ENCODE peak calls at places on chromosomes 13 and 19, in eight cellular contexts. A is adrenal gland, W is spleen, I is GM12878, G is tibial nerve, U is right lobe of liver, N is uterus, J is ovary. O is an unnamed sample.

GRCh38 chr19:4007021-4007835 is at the start of gene PIAS4:
- DNase-seq in I (peak; percentile 69), G (peak; percentile 95), A (peak; percentile 97), W (peak; percentile 99), J (peak; percentile 97), N (peak; percentile 97), U (peak; percentile 96), O (peak; percentile 97)

GRCh38 chr13:94711561-94712286 is 621 bp downstream of the SOX21 start:
- DNase-seq in J (no peak), G (no peak), A (no peak), I (no peak), W (peak; percentile 77), U (no peak), N (no peak), O (peak; percentile 61)

GRCh38 chr19:48206402-48207093 is 36.1 kb downstream of the ZSWIM9 start:
- DNase-seq in I (no peak), W (no peak), G (no peak), A (no peak), U (no peak), N (no peak), J (no peak), O (no peak)

GRCh38 chr19:40360020-40360686 is 11.7 kb downstream of the PLD3 start:
- DNase-seq in A (no peak), N (no peak), G (no peak), I (no peak), J (no peak), W (no peak), U (no peak), O (no peak)

GRCh38 chr19:19544257-19545127 is 6.4 kb downstream of the CILP2 start:
- DNase-seq in N (no peak), I (no peak), J (no peak), W (no peak), A (no peak), U (no peak), G (no peak), O (no peak)

GRCh38 chr19:831407-832369 is 4.1 kb downstream of the AZU1 start:
- DNase-seq in A (no peak), W (peak; percentile 41), U (no peak), G (no peak), J (no peak), I (no peak), N (no peak), O (no peak)

GRCh38 chr19:18349524-18350128 is 9.2 kb downstream of the PGPEP1 start:
- DNase-seq in A (peak; percentile 66), G (peak; percentile 49), W (no peak), J (peak; percentile 73), I (no peak), N (peak; percentile 58), U (peak; percentile 64), O (no peak)

GRCh38 chr13:62014299-62014698 is 598.6 kb upstream of the PCDH20 start:
- DNase-seq in A (no peak), J (no peak), U (no peak), W (no peak), G (no peak), N (no peak), I (no peak), O (no peak)

GRCh38 chr13:40381935-40382764 is 284.3 kb downstream of the FOXO1 start:
- DNase-seq in I (no peak), G (peak; percentile 55), W (no peak), U (no peak), J (no peak), N (no peak), A (no peak), O (no peak)

GRCh38 chr19:40217027-40217810 is 965 bp downstream of the TTC9B start:
- DNase-seq in G (no peak), I (no peak), J (no peak), W (no peak), N (no peak), U (no peak), A (no peak), O (no peak)

GRCh38 chr13:64855506-64855905 is 2374.6 kb downstream of the PCDH9 start:
- DNase-seq in U (no peak), I (no peak), A (no peak), J (no peak), G (no peak), N (no peak), W (no peak), O (no peak)

GRCh38 chr19:2294377-2295335 is 12.7 kb upstream of the PEAK3 start:
- DNase-seq in J (no peak), G (no peak), N (peak; percentile 70), W (peak; percentile 77), U (no peak), I (no peak), A (no peak), O (no peak)

GRCh38 chr13:33676700-33677048 is 141.3 kb upstream of the RFC3 start:
- DNase-seq in W (no peak), A (peak; percentile 43), I (no peak), J (peak; percentile 22), U (peak; percentile 74), N (peak; percentile 29), G (no peak), O (no peak)

GRCh38 chr13:33677215-33677614 is 140.7 kb upstream of the RFC3 start:
- DNase-seq in A (no peak), U (no peak), I (no peak), G (no peak), W (no peak), N (no peak), J (no peak), O (no peak)

GRCh38 chr13:33678906-33679657 is 138.9 kb upstream of the RFC3 start:
- DNase-seq in U (peak; percentile 92), J (peak; percentile 60), I (peak; percentile 98), W (peak; percentile 84), N (peak; percentile 38), G (peak; percentile 25), A (peak; percentile 38), O (no peak)

GRCh38 chr13:33678084-33678483 is 139.9 kb upstream of the RFC3 start:
- DNase-seq in G (no peak), W (no peak), I (no peak), U (no peak), N (no peak), A (no peak), J (no peak), O (no peak)

GRCh38 chr13:33676045-33676699 is 141.8 kb upstream of the RFC3 start:
- DNase-seq in A (no peak), N (no peak), G (no peak), W (no peak), U (no peak), J (no peak), I (no peak), O (no peak)
- H3K4me3 ChIP-seq in A (peak overlapping the region; percentile 31), N (peak overlapping the region; percentile 38), G (peak overlapping the region; percentile 21), W (peak overlapping the region; percentile 55), U (peak overlapping the region; percentile 62), J (peak overlapping the region; percentile 32), I (no peak overlapping the region), O (peak overlapping the region; percentile 45)

GRCh38 chr13:53074119-53074518 is 45.5 kb downstream of the OLFM4 start:
- DNase-seq in I (no peak), W (no peak), U (no peak), G (no peak), N (no peak), J (no peak), A (no peak), O (no peak)
- H3K27ac ChIP-seq in I (no peak overlapping the region), W (no peak overlapping the region), U (no peak overlapping the region), G (no peak overlapping the region), N (no peak overlapping the region), J (no peak overlapping the region), A (no peak overlapping the region), O (no peak overlapping the region)

GRCh38 chr19:53868091-53868891 is 608 bp downstream of the MYADM start:
- DNase-seq in I (no peak), J (peak; percentile 69), N (peak; percentile 71), A (peak; percentile 40), U (peak; percentile 74), G (no peak), W (peak; percentile 91), O (peak; percentile 91)

GRCh38 chr19:53870485-53870844 is 2.8 kb downstream of the MYADM start:
- DNase-seq in I (no peak), N (no peak), U (peak; percentile 64), W (peak; percentile 86), G (no peak), A (no peak), J (no peak), O (peak; percentile 72)

GRCh38 chr19:53867225-53868090 is at the start of gene MYADM:
- DNase-seq in A (peak; percentile 95), I (peak; percentile 21), G (peak; percentile 100), U (peak; percentile 95), N (peak; percentile 100), W (peak; percentile 98), J (peak; percentile 100), O (peak; percentile 99)

GRCh38 chr19:53871448-53871847 is 3.8 kb downstream of the MYADM start:
- DNase-seq in N (no peak), U (no peak), G (no peak), J (no peak), I (no peak), A (no peak), W (no peak), O (no peak)

GRCh38 chr19:53868892-53869804 is 1.5 kb downstream of the MYADM start:
- DNase-seq in W (peak; percentile 96), J (peak; percentile 93), I (no peak), N (peak; percentile 95), A (peak; percentile 81), G (peak; percentile 71), U (peak; percentile 91), O (peak; percentile 94)
- TF ChIP-seq POLR2A in W (no peak), J (peak; percentile 64), I (no peak), N (peak; percentile 73), A (peak; percentile 16), G (peak; percentile 74), U (peak; percentile 74), O (no peak)

GRCh38 chr19:58107778-58108545 is 9.9 kb upstream of the ZSCAN18 start:
- DNase-seq in N (no peak), J (no peak), G (no peak), W (no peak), A (no peak), I (no peak), U (no peak), O (no peak)
- H3K4me3 ChIP-seq in N (no peak overlapping the region), J (no peak overlapping the region), G (no peak overlapping the region), W (no peak overlapping the region), A (no peak overlapping the region), I (no peak overlapping the region), U (no peak overlapping the region), O (no peak overlapping the region)

DNA sequence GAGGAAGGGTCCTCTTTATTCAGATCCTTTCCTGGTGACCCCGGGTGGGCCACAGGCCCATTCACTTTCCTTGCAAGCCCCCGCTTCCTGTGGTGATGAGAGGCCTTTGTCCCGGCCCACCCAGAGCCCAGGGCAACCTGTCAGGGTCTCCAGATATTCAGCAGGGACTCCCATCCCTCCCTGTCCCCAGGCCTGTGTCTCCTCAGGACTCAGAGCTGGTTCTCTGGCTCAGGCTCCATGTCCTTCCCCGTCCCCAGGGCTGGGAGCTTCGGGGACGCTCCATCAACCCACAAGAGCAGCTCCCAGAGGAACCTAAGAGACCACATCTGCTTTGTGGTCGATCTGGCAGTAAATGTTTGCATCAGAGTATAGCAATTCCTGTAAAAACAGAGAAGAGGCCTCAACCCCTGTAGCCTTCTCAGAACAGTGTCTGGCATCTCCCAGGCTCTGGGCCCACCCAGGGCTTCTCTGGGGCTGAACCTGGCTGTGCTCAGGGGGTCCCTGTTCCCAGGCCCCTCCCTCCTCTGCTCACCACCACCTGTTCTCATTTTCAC is 7.8 kb downstream of the CEACAM4 start:
- DNase-seq in A (no peak), G (no peak), W (no peak), U (no peak), J (no peak), I (no peak), N (no peak), O (no peak)
- H3K27ac ChIP-seq in A (no peak overlapping the region), G (no peak overlapping the region), W (no peak overlapping the region), U (no peak overlapping the region), J (no peak overlapping the region), I (no peak overlapping the region), N (no peak overlapping the region), O (no peak overlapping the region)